ENCODE peak calls at places on chromosomes 4 and X, in seven cellular contexts. H, L, Z, S, T, V and E are unnamed samples.

GRCh38 chrX:132738951-132739350 is 219.5 kb downstream of the HS6ST2 start:
- DNase-seq in T (no peak), L (no peak), H (no peak), Z (no peak), V (no peak), S (no peak), E (no peak)

GRCh38 chr4:36053931-36054330 is 190.4 kb downstream of the ARAP2 start:
- DNase-seq in L (no peak), Z (no peak), S (no peak), T (peak), V (no peak), H (no peak), E (no peak)

GRCh38 chr4:177487977-177488376 is 45.7 kb upstream of the AGA start:
- DNase-seq in T (no peak), H (no peak), S (no peak), L (no peak), V (no peak), Z (no peak), E (no peak)

GRCh38 chr4:1488831-1489638 is 82.8 kb upstream of the NKX1-1 start:
- DNase-seq in Z (no peak), H (no peak), T (no peak), V (no peak), S (no peak), L (peak), E (no peak)

GRCh38 chr4:61984260-61984909 is 784.3 kb downstream of the ADGRL3 start:
- DNase-seq in T (no peak), Z (no peak), L (no peak), V (no peak), H (no peak), S (no peak), E (no peak)

GRCh38 chrX:126165721-126166401 is at the start of gene DCAF12L2:
- DNase-seq in Z (no peak), T (peak), V (peak), S (peak), L (peak), H (no peak), E (peak)

GRCh38 chrX:131675596-131676194 is 131.8 kb downstream of the OR13H1 start:
- DNase-seq in H (no peak), S (no peak), V (no peak), Z (peak), T (no peak), L (no peak), E (peak)

GRCh38 chr4:139619644-139620043 is 46.0 kb upstream of the MGST2 start:
- DNase-seq in S (no peak), H (no peak), T (peak), L (no peak), Z (peak), V (no peak), E (no peak)

GRCh38 chr4:4333265-4333706 is 43.2 kb downstream of the ZBTB49 start:
- DNase-seq in S (no peak), L (no peak), V (no peak), Z (no peak), T (peak), H (no peak), E (no peak)

GRCh38 chr4:54423066-54423465 is 194.0 kb downstream of the PDGFRA start:
- DNase-seq in T (no peak), S (no peak), Z (no peak), L (no peak), H (no peak), V (no peak), E (no peak)

GRCh38 chr4:103786014-103786413 is 66.2 kb upstream of the TACR3 start:
- DNase-seq in H (no peak), Z (peak), V (no peak), L (no peak), S (no peak), T (peak), E (peak)

GRCh38 chr4:56315041-56315440 is 72.2 kb downstream of the AASDH start:
- DNase-seq in V (no peak), L (no peak), H (no peak), T (no peak), S (no peak), Z (no peak), E (no peak)

GRCh38 chr4:185888676-185889075 is 76.7 kb upstream of the SORBS2 start:
- DNase-seq in L (no peak), Z (no peak), T (no peak), S (no peak), H (no peak), V (no peak), E (no peak)

GRCh38 chr4:169225058-169225751 is 45.6 kb downstream of the SH3RF1 start:
- DNase-seq in H (no peak), L (no peak), Z (peak), S (no peak), T (peak), V (no peak), E (no peak)

GRCh38 chrX:118271770-118272169 is 74.1 kb upstream of the WDR44 start:
- DNase-seq in V (no peak), T (peak), L (no peak), S (no peak), H (no peak), Z (no peak), E (no peak)

GRCh38 chr4:156109943-156110925 is 156.6 kb upstream of the CTSO start:
- DNase-seq in H (no peak), Z (peak), S (no peak), T (peak), L (no peak), V (no peak), E (no peak)

GRCh38 chr4:57116245-57116644 is 6.1 kb upstream of the IGFBP7 start:
- DNase-seq in Z (no peak), H (no peak), V (no peak), L (no peak), T (no peak), S (no peak), E (no peak)

GRCh38 chr4:169823685-169824084 is 65.9 kb upstream of the HPF1 start:
- DNase-seq in V (no peak), Z (peak), H (peak), L (no peak), S (peak), T (peak), E (peak)

GRCh38 chr4:76782837-76783236 is 115.1 kb downstream of the SOWAHB start:
- DNase-seq in Z (no peak), S (no peak), V (no peak), L (no peak), T (peak), H (no peak), E (no peak)

GRCh38 chr4:91064157-91064853 is 937.1 kb downstream of the CCSER1 start:
- DNase-seq in V (no peak), T (peak), H (no peak), S (peak), Z (peak), L (no peak), E (no peak)

GRCh38 chrX:105307762-105308161 is 87.3 kb upstream of the TEX13A start:
- DNase-seq in H (no peak), S (no peak), T (peak), L (no peak), Z (no peak), V (no peak), E (no peak)

GRCh38 chr4:120156115-120156718 is 89.6 kb upstream of the MAD2L1 start:
- DNase-seq in L (no peak), V (no peak), Z (peak), S (peak), T (peak), H (no peak), E (peak)

GRCh38 chr4:140286503-140286902 is 86.9 kb upstream of the SCOC start:
- DNase-seq in V (no peak), H (no peak), T (no peak), S (no peak), Z (no peak), L (peak), E (no peak)

GRCh38 chr4:73257242-73257994 is 1.2 kb downstream of the ANKRD17 start:
- DNase-seq in S (peak), T (peak), L (peak), Z (peak), H (peak), V (peak), E (peak)

GRCh38 chr4:20422398-20422797 is 170.7 kb downstream of the SLIT2 start:
- DNase-seq in T (peak), S (peak), L (no peak), Z (peak), V (no peak), H (peak), E (no peak)

GRCh38 chrX:12955882-12956703 is 18.8 kb upstream of the TMSB4X start:
- DNase-seq in T (peak), V (peak), L (no peak), H (no peak), Z (peak), S (no peak), E (no peak)

GRCh38 chrX:101485212-101486064 is at the start of gene ARMCX4:
- DNase-seq in L (peak), Z (peak), S (peak), H (peak), V (peak), T (peak), E (no peak)

GRCh38 chrX:65601530-65602281 is 65.7 kb upstream of the MSN start:
- DNase-seq in V (peak), S (no peak), L (no peak), T (peak), H (peak), Z (peak), E (no peak)

GRCh38 chr4:48831532-48832015 is 686 bp downstream of the OCIAD1 start:
- DNase-seq in T (peak), H (no peak), V (no peak), Z (no peak), L (no peak), S (no peak), E (no peak)

GRCh38 chr4:89823416-89823815 is 13.5 kb downstream of the SNCA start:
- DNase-seq in H (no peak), T (peak), S (no peak), L (no peak), V (no peak), Z (no peak), E (no peak)

GRCh38 chrX:139094671-139095592 is 383.4 kb upstream of the FGF13 start:
- DNase-seq in T (no peak), S (no peak), H (no peak), V (no peak), L (no peak), Z (no peak), E (no peak)

GRCh38 chr4:107034091-107034698 is 1.9 kb downstream of the DKK2 start:
- DNase-seq in V (peak), Z (peak), T (peak), S (peak), L (peak), H (no peak), E (peak)

GRCh38 chrX:130091976-130092522 is 18.2 kb downstream of the ELF4 start:
- DNase-seq in V (peak), S (no peak), Z (no peak), T (no peak), L (no peak), H (no peak), E (peak)

GRCh38 chr4:75629239-75629638 is 1.1 kb downstream of the CDKL2 start:
- DNase-seq in L (no peak), Z (no peak), T (no peak), V (no peak), H (no peak), S (no peak), E (no peak)

GRCh38 chrX:53930513-53931380 is 113.5 kb downstream of the PHF8 start:
- DNase-seq in Z (no peak), V (no peak), H (no peak), T (peak), S (no peak), L (no peak), E (no peak)

GRCh38 chrX:134717698-134718328 is 59.5 kb upstream of the PLAC1 start:
- DNase-seq in T (peak), S (no peak), Z (no peak), H (no peak), V (no peak), L (no peak), E (no peak)

GRCh38 chrX:135892781-135893180 is 463 bp downstream of the CT45A10 start:
- DNase-seq in H (no peak), L (no peak), S (no peak), T (no peak), V (no peak), Z (no peak), E (no peak)

DNA sequence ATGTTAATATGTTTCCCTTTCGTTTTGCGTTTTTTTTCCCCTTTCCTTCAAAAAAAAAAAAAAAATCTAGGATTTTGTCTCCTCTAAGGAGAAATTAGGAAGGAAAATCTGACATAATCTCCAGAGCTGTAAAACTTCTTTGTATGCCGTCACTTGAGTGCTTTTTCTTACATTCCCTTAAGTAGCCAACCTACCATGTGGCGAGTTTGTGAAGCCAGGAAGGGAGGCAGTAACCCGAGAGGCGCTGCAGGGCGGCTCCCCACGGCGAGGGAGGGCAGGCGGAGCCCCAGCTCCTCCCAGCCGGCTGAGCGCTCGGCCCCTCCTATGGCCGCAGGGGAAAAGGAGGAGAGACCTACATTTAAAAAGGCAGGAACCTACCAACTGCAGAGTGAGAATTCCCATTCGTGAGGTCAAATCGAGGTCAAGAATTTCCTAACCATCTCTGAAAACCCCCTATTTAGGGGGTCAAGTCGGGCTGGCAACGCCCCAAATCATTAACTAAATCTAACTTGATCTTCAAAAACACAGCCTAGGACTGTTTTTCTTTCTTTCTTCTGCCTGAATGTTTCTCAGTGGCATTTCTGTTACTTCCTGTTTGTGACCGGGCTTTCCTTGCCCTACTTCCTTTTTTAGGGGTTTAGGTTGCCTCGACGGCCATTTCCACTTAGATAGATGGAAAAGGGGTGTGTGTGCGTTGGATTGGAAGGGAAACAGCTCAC is 345.1 kb upstream of the KLF3 start:
- DNase-seq in L (peak), T (peak), V (peak), Z (peak), H (peak), S (peak), E (peak)
- TF ChIP-seq CTCF in L (peak), T (no peak), V (no peak), Z (no peak), H (no peak), S (peak), E (no peak)

GRCh38 chr4:145066063-145066501 is 31.9 kb downstream of the ANAPC10 start:
- DNase-seq in T (peak), Z (no peak), V (no peak), H (no peak), L (no peak), S (no peak), E (no peak)

GRCh38 chr4:145055533-145056257 is 42.3 kb downstream of the ANAPC10 start:
- DNase-seq in L (no peak), H (no peak), V (no peak), S (no peak), T (no peak), Z (no peak), E (no peak)

GRCh38 chr4:145056325-145057130 is 41.5 kb downstream of the ANAPC10 start:
- DNase-seq in Z (no peak), V (no peak), T (no peak), S (no peak), L (no peak), H (no peak), E (no peak)

GRCh38 chr4:145058256-145058655 is 39.7 kb downstream of the ANAPC10 start:
- DNase-seq in L (no peak), H (no peak), S (no peak), Z (no peak), T (no peak), V (no peak), E (no peak)

DNA sequence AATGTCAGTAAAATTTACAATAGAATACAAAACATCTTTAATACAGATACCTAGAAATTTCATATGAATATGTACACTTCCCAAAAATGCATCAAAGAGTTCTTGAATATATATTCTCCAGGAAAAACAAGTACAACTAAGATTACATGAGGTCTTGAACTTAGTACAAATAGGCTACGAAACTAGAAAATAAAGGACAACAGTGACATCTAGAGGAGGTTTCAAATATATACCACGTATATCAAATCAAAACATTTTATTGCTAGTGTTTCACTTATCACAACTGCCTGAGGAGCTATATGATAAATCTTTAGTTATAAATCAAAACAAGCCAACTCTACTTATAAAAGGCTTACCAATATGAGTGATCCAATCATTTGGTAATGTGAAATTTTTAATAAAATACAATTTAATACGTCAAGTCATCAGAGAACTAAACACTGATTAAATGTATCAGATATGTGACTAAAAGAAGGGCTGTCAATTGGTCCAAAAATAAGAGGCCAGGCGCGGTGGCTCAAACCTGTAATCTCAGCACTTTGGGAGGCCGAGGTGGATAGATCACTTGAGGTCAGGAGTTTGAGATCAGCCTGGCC is 36.6 kb downstream of the ANAPC10 start:
- DNase-seq in T (peak), L (no peak), S (no peak), Z (no peak), V (no peak), H (no peak), E (peak)
- TF ChIP-seq CTCF in T (peak), L (peak), S (peak), Z (no peak), V (no peak), H (no peak), E (peak)

GRCh38 chr4:138327334-138327733 is 85.2 kb upstream of the SLC7A11 start:
- DNase-seq in V (no peak), H (no peak), L (no peak), Z (no peak), S (no peak), T (no peak), E (no peak)
- TF ChIP-seq CTCF in V (no peak), H (no peak), L (no peak), Z (no peak), S (no peak), T (no peak), E (no peak)

DNA sequence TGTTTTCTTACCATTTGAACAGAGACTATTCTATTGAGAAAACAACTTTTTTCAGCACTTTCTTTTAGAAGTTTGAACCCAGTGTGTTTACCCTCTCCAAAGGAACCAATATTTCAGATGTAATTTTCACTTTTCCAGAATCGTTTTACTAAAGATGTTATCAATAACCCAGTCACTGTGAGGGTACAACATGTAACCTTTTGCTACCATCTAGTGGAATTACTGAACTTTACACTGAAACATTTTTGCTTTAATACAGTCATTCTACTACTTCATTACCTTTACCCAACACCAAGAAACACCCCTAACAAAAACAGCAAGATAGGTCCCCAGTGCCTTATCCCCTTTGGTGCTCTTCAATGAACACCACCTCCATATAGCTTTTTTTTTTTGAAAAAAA is 33.1 kb upstream of the PRDX4 start:
- DNase-seq in H (no peak), T (peak), S (no peak), Z (no peak), L (no peak), V (no peak), E (peak)
- TF ChIP-seq CTCF in H (no peak), T (no peak), S (peak), Z (no peak), L (no peak), V (no peak), E (no peak)

DNA sequence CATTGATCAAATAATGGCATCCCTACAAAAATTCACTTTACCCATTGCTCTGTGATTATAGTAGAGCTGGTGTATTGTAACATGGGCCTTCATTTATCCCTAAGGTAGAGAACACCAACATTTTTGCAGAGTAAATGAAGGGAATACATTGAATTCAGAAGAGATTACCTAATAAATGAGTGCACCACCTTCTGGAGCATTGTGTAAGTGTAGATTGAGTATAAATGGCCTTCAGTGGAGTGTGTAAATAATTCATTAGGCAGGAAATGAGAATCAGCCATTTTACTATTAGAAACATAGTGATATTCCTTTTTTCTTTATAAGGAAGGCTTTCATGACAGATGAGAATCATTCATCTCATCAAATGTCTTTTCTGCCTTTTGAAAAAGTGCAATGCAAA is 155.8 kb downstream of the FAM47B start:
- DNase-seq in L (no peak), V (no peak), S (no peak), T (peak), Z (no peak), H (no peak), E (no peak)
- TF ChIP-seq CTCF in L (no peak), V (no peak), S (no peak), T (no peak), Z (no peak), H (no peak), E (no peak)

DNA sequence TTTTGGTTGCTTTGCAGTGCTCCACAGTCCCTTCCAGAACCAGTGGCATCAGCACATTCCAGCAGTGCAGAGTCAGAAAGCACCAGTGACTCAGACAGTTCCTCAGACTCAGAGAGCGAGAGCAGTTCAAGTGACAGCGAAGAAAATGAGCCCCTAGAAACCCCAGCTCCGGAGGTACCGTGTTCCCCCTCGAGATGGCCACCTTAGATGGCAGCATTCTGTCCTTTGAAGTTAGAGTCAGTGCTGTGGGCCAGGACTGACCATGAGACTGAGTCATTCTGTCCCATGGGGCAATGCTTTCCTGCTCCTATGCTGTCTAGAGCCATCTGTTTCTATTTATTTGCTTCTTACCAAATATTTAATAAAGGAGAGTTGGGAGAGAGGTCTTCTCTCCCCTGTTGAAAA is 112.3 kb downstream of the KLHL8 start:
- DNase-seq in Z (peak), L (no peak), S (no peak), T (peak), V (no peak), H (no peak), E (no peak)
- TF ChIP-seq CTCF in Z (no peak), L (no peak), S (no peak), T (no peak), V (no peak), H (no peak), E (no peak)